ENCODE peak calls at places on chromosomes 13 and 19, in four cellular contexts. H is stomach, F is lung, A is PC-9. Y is an unnamed sample.
A peak's percentile ranks its signal among the peaks of the same experiment; 100 is the strongest.

GRCh38 chr13:29105779-29106178 is 285.6 kb downstream of the MTUS2 start:
- DNase-seq in H (no peak), F (no peak), A (no peak), Y (no peak)

GRCh38 chr13:97058417-97058816 is 64.1 kb upstream of the OXGR1 start:
- DNase-seq in H (no peak), F (no peak), A (no peak), Y (no peak)

GRCh38 chr13:21242236-21242635 is 65.8 kb downstream of the MRPL57 start:
- DNase-seq in H (no peak), F (no peak), A (no peak), Y (peak; percentile 52)

GRCh38 chr19:51427220-51427619 is 9.8 kb upstream of the SIGLEC10 start:
- DNase-seq in H (no peak), F (no peak), A (no peak), Y (no peak)

GRCh38 chr19:39563408-39563807 is 23.4 kb upstream of the EID2 start:
- DNase-seq in H (no peak), F (no peak), A (peak; percentile 61), Y (no peak)

GRCh38 chr13:109146912-109147624 is 517.7 kb downstream of the MYO16 start:
- DNase-seq in H (no peak), F (no peak), A (peak; percentile 53), Y (no peak)

GRCh38 chr13:26562538-26562890 is 5.0 kb downstream of the WASF3 start:
- DNase-seq in H (no peak), F (no peak), A (no peak), Y (no peak)

GRCh38 chr19:14150041-14150769 is 13.8 kb upstream of the ASF1B start:
- DNase-seq in H (no peak), F (no peak), A (no peak), Y (no peak)

GRCh38 chr13:50127017-50127725 is 111.9 kb downstream of the KCNRG start:
- DNase-seq in H (peak; percentile 50), F (no peak), A (no peak), Y (no peak)

GRCh38 chr13:74061939-74062595 is 72.1 kb downstream of the KLF12 start:
- DNase-seq in H (no peak), F (no peak), A (no peak), Y (no peak)

GRCh38 chr19:4088065-4088679 is 21.5 kb upstream of the ZBTB7A start:
- DNase-seq in H (no peak), F (no peak), A (no peak), Y (no peak)

GRCh38 chr13:45297456-45298205 is 43.4 kb downstream of the TPT1 start:
- DNase-seq in H (no peak), F (no peak), A (no peak), Y (no peak)

GRCh38 chr19:10412257-10412977 is 7.9 kb upstream of the PDE4A start:
- DNase-seq in H (no peak), F (no peak), A (no peak), Y (no peak)

GRCh38 chr19:5364674-5365073 is 24.1 kb upstream of the PTPRS start:
- DNase-seq in H (no peak), F (no peak), A (no peak), Y (no peak)

GRCh38 chr13:106981050-106981449 is 413.1 kb upstream of the ARGLU1 start:
- DNase-seq in H (no peak), F (no peak), A (no peak), Y (no peak)

GRCh38 chr19:31387662-31388175 is 38.5 kb upstream of the TSHZ3 start:
- DNase-seq in H (no peak), F (no peak), A (no peak), Y (no peak)

GRCh38 chr13:66358564-66358963 is 871.6 kb downstream of the PCDH9 start:
- DNase-seq in H (no peak), F (no peak), A (no peak), Y (no peak)

GRCh38 chr13:51330741-51331140 is 8.8 kb upstream of the SERPINE3 start:
- DNase-seq in H (no peak), F (no peak), A (no peak), Y (no peak)

GRCh38 chr19:50357178-50358100 is 8.0 kb downstream of the NAPSA start:
- DNase-seq in H (peak; percentile 81), F (peak; percentile 82), A (peak; percentile 64), Y (no peak)

GRCh38 chr19:979318-979741 is 4.8 kb upstream of the WDR18 start:
- DNase-seq in H (no peak), F (no peak), A (no peak), Y (no peak)

GRCh38 chr13:43301341-43301969 is 278.1 kb downstream of the DNAJC15 start:
- DNase-seq in H (no peak), F (no peak), A (no peak), Y (no peak)

GRCh38 chr13:22161871-22162270 is 491.0 kb downstream of the FGF9 start:
- DNase-seq in H (no peak), F (no peak), A (no peak), Y (no peak)

GRCh38 chr13:70107498-70108271 is at the start of gene ATXN8OS:
- DNase-seq in H (no peak), F (no peak), A (no peak), Y (no peak)

GRCh38 chr13:46796129-46796514 is 839 bp downstream of the ESD start:
- DNase-seq in H (no peak), F (no peak), A (no peak), Y (no peak)

GRCh38 chr13:99505814-99506269 is 4.6 kb downstream of the TM9SF2 start:
- DNase-seq in H (no peak), F (no peak), A (no peak), Y (no peak)
- H3K27ac ChIP-seq in H (peak overlapping the region; percentile 24), F (no peak overlapping the region), A (peak overlapping the region; percentile 11), Y (no peak overlapping the region)

GRCh38 chr19:23318143-23318542 is 67.9 kb upstream of the ZNF724 start:
- DNase-seq in H (no peak), F (no peak), A (no peak), Y (no peak)
- H3K9me3 ChIP-seq in H (peaks cover 43% of the 10 kb centered on the region), F (peaks cover 13% of the 10 kb centered on the region), A (peaks cover 23% of the 10 kb centered on the region), Y (no peaks in the 10 kb centered on the region)

GRCh38 chr13:114015111-114015551 is 41.3 kb upstream of the C13orf46 start:
- DNase-seq in H (peak; percentile 58), F (no peak), A (no peak), Y (no peak)

GRCh38 chr13:114016321-114017027 is 42.6 kb upstream of the C13orf46 start:
- DNase-seq in H (no peak), F (no peak), A (no peak), Y (no peak)

GRCh38 chr13:114013952-114014629 is 40.2 kb upstream of the C13orf46 start:
- DNase-seq in H (no peak), F (no peak), A (no peak), Y (no peak)

GRCh38 chr13:114017028-114017630 is 43.3 kb upstream of the C13orf46 start:
- DNase-seq in H (no peak), F (no peak), A (no peak), Y (no peak)

GRCh38 chr13:114015608-114016295 is 41.9 kb upstream of the C13orf46 start:
- DNase-seq in H (peak; percentile 64), F (no peak), A (peak; percentile 83), Y (no peak)
- H3K36me3 ChIP-seq in H (peaks cover 26% of the 10 kb centered on the region), F (peaks cover under 1% of the 10 kb centered on the region), A (no peaks in the 10 kb centered on the region), Y (peaks cover 12% of the 10 kb centered on the region)

GRCh38 chr13:77042566-77043177 is 15.7 kb upstream of the FBXL3 start:
- DNase-seq in H (no peak), F (no peak), A (no peak), Y (no peak)

GRCh38 chr13:77048592-77048991 is 21.6 kb upstream of the FBXL3 start:
- DNase-seq in H (no peak), F (no peak), A (no peak), Y (no peak)

GRCh38 chr13:77053192-77053591 is 26.2 kb upstream of the FBXL3 start:
- DNase-seq in H (no peak), F (no peak), A (no peak), Y (no peak)

GRCh38 chr13:77047649-77048343 is 20.8 kb upstream of the FBXL3 start:
- DNase-seq in H (no peak), F (no peak), A (no peak), Y (no peak)
- H3K27ac ChIP-seq in H (no peak overlapping the region), F (no peak overlapping the region), A (no peak overlapping the region), Y (no peak overlapping the region)

DNA sequence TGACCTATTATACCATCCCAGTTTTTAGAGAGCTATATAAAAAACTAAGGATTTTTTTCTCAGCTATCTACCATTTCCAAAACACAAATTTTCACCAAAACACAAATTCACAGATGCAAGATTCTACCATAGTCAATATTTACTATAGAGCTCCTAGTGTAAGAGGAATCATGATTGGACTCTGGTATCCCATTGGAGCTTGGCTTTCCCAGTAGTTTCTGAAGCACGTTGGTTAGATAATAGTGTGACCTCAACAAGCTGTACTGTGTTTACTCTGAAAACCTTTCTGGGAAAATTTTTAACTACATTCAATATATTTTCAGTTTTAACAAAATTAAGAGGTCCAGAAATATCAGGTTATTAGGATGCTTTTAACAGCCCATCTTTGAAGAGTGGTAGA is 660.6 kb upstream of the SLC10A2 start:
- DNase-seq in H (no peak), F (no peak), A (no peak), Y (no peak)
- H3K9me3 ChIP-seq in H (peaks cover 7% of the 10 kb centered on the region), F (no peaks in the 10 kb centered on the region), A (no peaks in the 10 kb centered on the region), Y (no peaks in the 10 kb centered on the region)

DNA sequence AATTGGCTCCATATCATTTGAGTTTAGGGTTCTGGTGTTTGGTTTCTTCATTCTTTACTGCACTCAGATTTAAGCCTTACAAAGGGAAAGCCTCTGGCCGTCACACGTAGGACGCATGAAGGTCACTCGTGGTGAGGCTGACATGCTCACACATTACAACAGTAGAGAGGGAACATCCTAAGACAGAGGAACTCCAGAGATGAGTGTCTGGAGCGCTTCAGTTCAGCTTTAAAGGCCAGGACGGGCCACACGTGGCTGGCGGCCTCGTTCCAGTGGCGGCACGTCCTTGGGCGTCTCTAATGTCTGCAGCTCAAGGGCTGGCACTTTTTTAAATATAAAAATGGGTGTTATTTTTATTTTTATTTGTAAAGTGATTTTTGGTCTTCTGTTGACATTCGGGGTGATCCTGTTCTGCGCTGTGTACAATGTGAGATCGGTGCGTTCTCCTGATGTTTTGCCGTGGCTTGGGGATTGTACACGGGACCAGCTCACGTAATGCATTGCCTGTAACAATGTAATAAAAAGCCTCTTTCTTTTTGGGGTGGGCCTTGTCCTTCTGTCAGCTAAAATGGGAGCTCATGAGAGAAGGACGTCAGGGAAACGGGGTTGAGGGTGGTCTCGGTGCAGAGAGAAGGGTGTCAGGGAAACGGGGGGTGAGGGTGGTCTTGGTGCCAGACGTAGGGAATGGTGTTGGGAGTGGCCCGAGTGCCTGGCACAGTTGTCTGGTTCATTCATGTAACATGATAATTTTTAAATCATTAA is 26.0 kb downstream of the LAMP1 start:
- DNase-seq in H (no peak), F (no peak), A (no peak), Y (no peak)
- H3K36me3 ChIP-seq in H (peaks cover 61% of the 10 kb centered on the region), F (peaks cover 16% of the 10 kb centered on the region), A (peaks cover 15% of the 10 kb centered on the region), Y (peaks cover 43% of the 10 kb centered on the region)

Y was measured in iPS DF 6.9.